ENCODE peak calls at places on chromosome 16, in five cellular contexts. One of them, this sample, is unnamed.

GRCh38 chr16:2425008-2425518 is 4.2 kb upstream of the CCNF start:
- DNase-seq in K562: no peak
- DNase-seq in transverse colon: no peak
- DNase-seq in tibial nerve: no peak
- DNase-seq in SK-N-SH: no peak
- DNase-seq in this sample: no peak

GRCh38 chr16:34078697-34079096 is 619.3 kb downstream of the TP53TG3F start:
- DNase-seq in transverse colon: no peak
- DNase-seq in tibial nerve: no peak
- DNase-seq in K562: no peak
- DNase-seq in SK-N-SH: no peak
- DNase-seq in this sample: no peak

GRCh38 chr16:72865258-72865657 is 182.7 kb downstream of the ZFHX3 start:
- DNase-seq in SK-N-SH: no peak
- DNase-seq in tibial nerve: no peak
- DNase-seq in K562: no peak
- DNase-seq in transverse colon: no peak
- DNase-seq in this sample: no peak

GRCh38 chr16:29993191-29993902 is 2.1 kb downstream of the HIRIP3 start:
- DNase-seq in transverse colon: no peak
- DNase-seq in K562: no peak
- DNase-seq in tibial nerve: no peak
- DNase-seq in SK-N-SH: no peak
- DNase-seq in this sample: no peak

GRCh38 chr16:84040823-84041391 is 1.7 kb downstream of the SLC38A8 start:
- DNase-seq in transverse colon: no peak
- DNase-seq in K562: no peak
- DNase-seq in tibial nerve: peak
- DNase-seq in SK-N-SH: no peak
- DNase-seq in this sample: no peak

GRCh38 chr16:1193825-1194581 is 31.1 kb downstream of the TPSG1 start:
- DNase-seq in K562: no peak
- DNase-seq in SK-N-SH: no peak
- DNase-seq in tibial nerve: no peak
- DNase-seq in transverse colon: no peak
- DNase-seq in this sample: no peak

GRCh38 chr16:80806957-80807356 is 2.6 kb upstream of the CDYL2 start:
- DNase-seq in SK-N-SH: no peak
- DNase-seq in tibial nerve: no peak
- DNase-seq in K562: no peak
- DNase-seq in transverse colon: no peak
- DNase-seq in this sample: peak

GRCh38 chr16:19338335-19338734 is 52.8 kb downstream of the CLEC19A start:
- DNase-seq in tibial nerve: no peak
- DNase-seq in transverse colon: no peak
- DNase-seq in SK-N-SH: no peak
- DNase-seq in K562: peak
- DNase-seq in this sample: peak

GRCh38 chr16:30876867-30877266 is 17.0 kb downstream of the BCL7C start:
- DNase-seq in K562: peak
- DNase-seq in transverse colon: no peak
- DNase-seq in tibial nerve: no peak
- DNase-seq in SK-N-SH: peak
- DNase-seq in this sample: peak

GRCh38 chr16:89870440-89870839 is 3.0 kb upstream of the TCF25 start:
- DNase-seq in tibial nerve: no peak
- DNase-seq in transverse colon: no peak
- DNase-seq in K562: no peak
- DNase-seq in SK-N-SH: no peak
- DNase-seq in this sample: no peak

GRCh38 chr16:74275031-74275636 is 21.5 kb upstream of the PSMD7 start:
- DNase-seq in SK-N-SH: peak
- DNase-seq in K562: peak
- DNase-seq in transverse colon: no peak
- DNase-seq in tibial nerve: no peak
- DNase-seq in this sample: peak

GRCh38 chr16:969508-970378 is 1.0 kb downstream of the LMF1 start:
- DNase-seq in K562: peak
- DNase-seq in SK-N-SH: no peak
- DNase-seq in tibial nerve: no peak
- DNase-seq in transverse colon: peak
- DNase-seq in this sample: no peak

GRCh38 chr16:26605872-26606271 is 460.9 kb upstream of the C16orf82 start:
- DNase-seq in transverse colon: no peak
- DNase-seq in K562: no peak
- DNase-seq in SK-N-SH: no peak
- DNase-seq in tibial nerve: no peak
- DNase-seq in this sample: no peak

GRCh38 chr16:9033125-9033830 is 58.2 kb upstream of the HAPSTR1 start:
- DNase-seq in SK-N-SH: peak
- DNase-seq in K562: peak
- DNase-seq in transverse colon: peak
- DNase-seq in tibial nerve: peak
- DNase-seq in this sample: peak

GRCh38 chr16:74305978-74306784 is 9.6 kb downstream of the PSMD7 start:
- DNase-seq in SK-N-SH: no peak
- DNase-seq in tibial nerve: no peak
- DNase-seq in transverse colon: no peak
- DNase-seq in K562: no peak
- DNase-seq in this sample: no peak

GRCh38 chr16:70381604-70382342 is 35.1 kb downstream of the DDX19A start:
- DNase-seq in SK-N-SH: no peak
- DNase-seq in transverse colon: no peak
- DNase-seq in K562: no peak
- DNase-seq in tibial nerve: no peak
- DNase-seq in this sample: no peak

GRCh38 chr16:89183463-89183862 is 11.9 kb downstream of the CDH15 start:
- DNase-seq in K562: no peak
- DNase-seq in transverse colon: no peak
- DNase-seq in tibial nerve: no peak
- DNase-seq in SK-N-SH: no peak
- DNase-seq in this sample: no peak

GRCh38 chr16:24520983-24521382 is 18.4 kb upstream of the RBBP6 start:
- DNase-seq in tibial nerve: no peak
- DNase-seq in SK-N-SH: no peak
- DNase-seq in K562: no peak
- DNase-seq in transverse colon: no peak
- DNase-seq in this sample: no peak

GRCh38 chr16:17770104-17770503 is 299.3 kb upstream of the XYLT1 start:
- DNase-seq in tibial nerve: no peak
- DNase-seq in transverse colon: no peak
- DNase-seq in SK-N-SH: no peak
- DNase-seq in K562: no peak
- DNase-seq in this sample: no peak

GRCh38 chr16:52611817-52612673 is 65.1 kb upstream of the TOX3 start:
- DNase-seq in K562: no peak
- DNase-seq in SK-N-SH: no peak
- DNase-seq in tibial nerve: no peak
- DNase-seq in transverse colon: peak
- DNase-seq in this sample: peak

DNA sequence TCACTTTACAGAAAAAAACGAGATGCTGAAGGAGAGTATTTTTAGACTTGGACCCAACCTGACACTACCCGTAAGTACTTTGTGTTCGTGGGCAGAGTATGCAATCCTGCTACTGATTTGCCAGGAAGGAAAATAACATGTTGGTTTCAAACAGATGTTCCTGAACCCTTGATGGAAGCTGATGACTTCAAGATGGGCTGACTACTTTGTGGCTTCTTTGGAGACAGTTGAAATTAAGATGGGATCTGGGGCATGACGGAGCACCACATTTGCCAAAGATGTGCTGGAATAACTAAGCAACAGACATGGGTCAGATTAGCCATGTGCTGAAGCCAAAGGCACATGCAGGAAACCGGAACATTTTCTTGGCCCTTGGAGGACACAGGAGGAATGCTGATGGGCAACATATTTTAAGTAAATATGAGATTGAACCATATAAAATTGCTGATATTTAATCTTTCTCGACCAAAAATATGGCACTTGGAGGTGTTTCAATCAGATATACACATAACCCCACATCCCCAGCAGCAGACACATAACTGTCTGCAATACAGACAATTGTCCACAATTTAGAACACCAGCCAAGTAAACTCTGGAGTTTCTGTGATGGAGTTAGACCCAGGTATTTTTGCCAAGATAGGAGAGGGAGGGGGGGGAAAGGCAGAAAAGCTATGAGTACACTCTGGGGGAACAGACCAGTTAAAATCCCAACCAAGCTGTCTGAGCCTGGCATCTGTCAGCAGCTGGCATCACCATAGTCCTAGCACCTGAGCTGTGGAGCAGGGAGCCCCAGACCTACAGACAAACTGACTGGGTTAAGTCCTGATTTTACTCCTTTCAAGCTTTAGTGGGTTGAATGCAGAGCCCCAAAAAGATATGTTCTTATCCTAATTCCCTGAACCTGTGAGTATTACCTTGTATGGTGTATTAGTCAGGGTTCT is 329.4 kb upstream of the CDH5 start:
- DNase-seq in transverse colon: no peak
- DNase-seq in SK-N-SH: no peak
- DNase-seq in K562: no peak
- DNase-seq in tibial nerve: peak
- DNase-seq in this sample: no peak
- TF ChIP-seq EP300 in transverse colon: peak
- TF ChIP-seq EP300 in SK-N-SH: peak
- TF ChIP-seq EP300 in K562: no peak
- TF ChIP-seq EP300 in tibial nerve: peak
- TF ChIP-seq EP300 in this sample: no peak

DNA sequence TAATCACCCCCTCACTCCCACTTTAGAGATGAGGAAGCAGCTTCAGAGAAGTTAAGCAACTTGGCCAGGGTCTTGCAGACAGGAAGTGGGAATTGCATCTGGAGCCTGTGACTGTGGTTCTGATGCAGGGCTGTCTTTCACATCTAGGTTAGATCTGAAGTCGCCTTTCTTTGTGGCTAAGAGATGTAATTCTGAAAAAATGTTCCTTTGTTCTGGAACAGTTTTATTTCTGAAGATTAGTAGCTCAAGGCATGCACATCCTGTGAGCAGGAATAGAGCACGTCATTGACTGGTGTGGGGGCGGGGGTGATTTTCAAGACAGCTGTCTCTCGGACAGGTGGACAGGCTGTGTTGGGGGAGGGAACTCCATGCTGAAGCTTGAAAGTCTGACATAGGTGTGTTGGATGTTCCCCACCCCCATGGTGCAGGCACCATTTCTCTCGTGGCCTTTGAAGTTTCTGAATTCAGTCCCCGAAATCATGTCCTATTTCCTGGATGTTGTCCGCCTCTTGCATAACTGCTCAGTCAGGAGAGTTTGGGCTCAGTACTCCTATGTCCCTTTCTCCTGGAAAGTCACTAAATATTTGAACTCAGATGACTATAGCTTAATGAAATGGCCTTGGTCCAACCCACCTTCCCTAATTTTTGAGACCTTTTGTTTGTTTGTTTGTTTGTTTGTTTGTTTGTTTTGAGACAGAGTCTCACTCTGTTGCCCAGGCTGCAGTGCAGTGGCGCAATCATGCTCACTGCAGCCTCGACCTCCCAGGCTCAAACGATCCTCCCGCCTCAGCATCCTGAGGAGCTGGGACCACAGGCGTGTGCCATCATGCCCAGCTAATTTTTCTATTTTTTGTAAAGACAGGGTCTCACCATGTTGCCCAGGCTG is 21.0 kb upstream of the HERPUD1 start:
- DNase-seq in tibial nerve: peak
- DNase-seq in K562: no peak
- DNase-seq in SK-N-SH: no peak
- DNase-seq in transverse colon: peak
- DNase-seq in this sample: no peak
- TF ChIP-seq EP300 in tibial nerve: peak
- TF ChIP-seq EP300 in K562: no peak
- TF ChIP-seq EP300 in SK-N-SH: no peak
- TF ChIP-seq EP300 in transverse colon: no peak
- TF ChIP-seq EP300 in this sample: no peak

GRCh38 chr16:6111390-6111789 is 1013.8 kb upstream of the EEF2KMT start:
- DNase-seq in tibial nerve: no peak
- DNase-seq in SK-N-SH: no peak
- DNase-seq in K562: no peak
- DNase-seq in transverse colon: no peak
- DNase-seq in this sample: no peak

GRCh38 chr16:6112700-6113099 is 1015.1 kb upstream of the EEF2KMT start:
- DNase-seq in SK-N-SH: no peak
- DNase-seq in tibial nerve: no peak
- DNase-seq in transverse colon: no peak
- DNase-seq in K562: no peak
- DNase-seq in this sample: no peak

GRCh38 chr16:6113749-6114148 is 1016.2 kb upstream of the EEF2KMT start:
- DNase-seq in transverse colon: no peak
- DNase-seq in K562: no peak
- DNase-seq in SK-N-SH: no peak
- DNase-seq in tibial nerve: no peak
- DNase-seq in this sample: no peak
- TF ChIP-seq EP300 in transverse colon: no peak
- TF ChIP-seq EP300 in K562: no peak
- TF ChIP-seq EP300 in SK-N-SH: no peak
- TF ChIP-seq EP300 in tibial nerve: no peak
- TF ChIP-seq EP300 in this sample: no peak

DNA sequence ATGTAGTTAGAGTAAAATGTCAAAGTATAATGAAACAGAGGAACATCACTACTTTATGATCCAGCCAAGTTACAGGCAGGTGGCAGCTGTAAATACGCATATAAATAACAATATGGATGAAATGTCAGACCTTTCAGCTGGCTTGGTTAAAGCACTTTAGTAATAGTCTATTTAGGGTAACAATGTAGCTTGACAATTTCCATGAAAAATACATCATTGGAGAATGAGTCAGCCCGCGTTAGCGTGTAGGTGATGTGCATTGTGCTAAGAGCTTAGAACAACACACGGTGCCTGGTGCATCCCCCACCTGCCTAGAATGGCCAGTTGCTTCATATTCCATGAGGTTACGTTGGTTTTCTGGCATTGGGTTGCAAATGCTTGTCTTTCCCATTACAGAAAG is 119.4 kb downstream of the RBFOX1 start:
- DNase-seq in tibial nerve: no peak
- DNase-seq in transverse colon: no peak
- DNase-seq in SK-N-SH: no peak
- DNase-seq in K562: no peak
- DNase-seq in this sample: no peak
- TF ChIP-seq EP300 in tibial nerve: no peak
- TF ChIP-seq EP300 in transverse colon: no peak
- TF ChIP-seq EP300 in SK-N-SH: no peak
- TF ChIP-seq EP300 in K562: no peak
- TF ChIP-seq EP300 in this sample: no peak

DNA sequence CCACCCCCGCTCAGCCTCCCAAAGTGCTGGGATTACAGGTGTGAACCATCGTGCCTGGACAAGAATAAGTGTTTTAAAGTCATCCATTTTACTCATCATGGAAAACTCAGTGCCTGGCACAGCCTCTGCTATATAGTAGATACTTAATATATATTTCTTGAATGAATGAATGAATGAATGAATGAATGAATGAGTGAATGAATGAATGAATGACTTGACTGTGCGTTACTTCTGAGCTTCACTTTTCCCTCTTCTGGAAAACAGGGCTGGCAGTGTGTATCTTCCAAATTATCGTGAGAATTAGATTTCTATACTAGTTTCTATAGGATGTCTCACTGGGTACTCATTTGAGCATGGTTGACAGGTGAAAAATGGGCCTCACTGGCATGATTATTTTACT is 307.3 kb upstream of the ERCC4 start:
- DNase-seq in tibial nerve: no peak
- DNase-seq in SK-N-SH: no peak
- DNase-seq in transverse colon: no peak
- DNase-seq in K562: no peak
- DNase-seq in this sample: no peak
- TF ChIP-seq EP300 in tibial nerve: no peak
- TF ChIP-seq EP300 in SK-N-SH: no peak
- TF ChIP-seq EP300 in transverse colon: no peak
- TF ChIP-seq EP300 in K562: no peak
- TF ChIP-seq EP300 in this sample: no peak

This sample was measured in A549.